ENCODE peak calls at places on chromosome 11, in six cellular contexts. One of them, this sample, is unnamed.

GRCh38 chr11:94636388-94636787 is 69.2 kb downstream of the PIWIL4 start:
- DNase-seq in HepG2: no peak
- DNase-seq in GM12878: no peak
- DNase-seq in H1: peak
- DNase-seq in GM12892: no peak
- DNase-seq in K562: no peak
- DNase-seq in this sample: no peak

GRCh38 chr11:83159901-83160865 is 3.3 kb downstream of the PCF11 start:
- DNase-seq in GM12878: no peak
- DNase-seq in H1: no peak
- DNase-seq in HepG2: no peak
- DNase-seq in GM12892: no peak
- DNase-seq in K562: no peak
- DNase-seq in this sample: no peak

GRCh38 chr11:35031869-35032268 is 107.1 kb upstream of the CD44 start:
- DNase-seq in GM12892: no peak
- DNase-seq in HepG2: no peak
- DNase-seq in K562: no peak
- DNase-seq in GM12878: no peak
- DNase-seq in H1: no peak
- DNase-seq in this sample: no peak

GRCh38 chr11:17714356-17714854 is 5.0 kb upstream of the MYOD1 start:
- DNase-seq in GM12878: no peak
- DNase-seq in HepG2: no peak
- DNase-seq in GM12892: no peak
- DNase-seq in H1: peak
- DNase-seq in K562: no peak
- DNase-seq in this sample: no peak

GRCh38 chr11:126459691-126460404 is 104.4 kb downstream of the ST3GAL4 start:
- DNase-seq in GM12878: no peak
- DNase-seq in K562: no peak
- DNase-seq in H1: no peak
- DNase-seq in HepG2: no peak
- DNase-seq in GM12892: no peak
- DNase-seq in this sample: no peak

GRCh38 chr11:2420502-2421225 is 20.1 kb downstream of the TSSC4 start:
- DNase-seq in GM12892: peak
- DNase-seq in HepG2: peak
- DNase-seq in H1: peak
- DNase-seq in GM12878: no peak
- DNase-seq in K562: peak
- DNase-seq in this sample: peak

GRCh38 chr11:70503878-70504240 is 105.5 kb downstream of the CTTN start:
- DNase-seq in K562: no peak
- DNase-seq in H1: no peak
- DNase-seq in HepG2: no peak
- DNase-seq in GM12892: no peak
- DNase-seq in GM12878: no peak
- DNase-seq in this sample: no peak

GRCh38 chr11:94845622-94846021 is 77.5 kb downstream of the AMOTL1 start:
- DNase-seq in H1: no peak
- DNase-seq in K562: no peak
- DNase-seq in HepG2: peak
- DNase-seq in GM12878: no peak
- DNase-seq in GM12892: no peak
- DNase-seq in this sample: no peak

GRCh38 chr11:125333354-125334077 is 162.5 kb downstream of the FEZ1 start:
- DNase-seq in GM12878: no peak
- DNase-seq in H1: no peak
- DNase-seq in HepG2: no peak
- DNase-seq in GM12892: no peak
- DNase-seq in K562: no peak
- DNase-seq in this sample: no peak

GRCh38 chr11:114058026-114058706 is 1.3 kb upstream of the ZBTB16 start:
- DNase-seq in GM12878: no peak
- DNase-seq in K562: no peak
- DNase-seq in H1: peak
- DNase-seq in GM12892: no peak
- DNase-seq in HepG2: no peak
- DNase-seq in this sample: no peak

GRCh38 chr11:10846664-10847063 is 11.2 kb downstream of the ZBED5 start:
- DNase-seq in GM12878: no peak
- DNase-seq in HepG2: no peak
- DNase-seq in K562: no peak
- DNase-seq in H1: no peak
- DNase-seq in GM12892: no peak
- DNase-seq in this sample: no peak

GRCh38 chr11:17574141-17574798 is 27.2 kb downstream of the OTOG start:
- DNase-seq in K562: no peak
- DNase-seq in GM12878: no peak
- DNase-seq in GM12892: no peak
- DNase-seq in H1: peak
- DNase-seq in HepG2: no peak
- DNase-seq in this sample: no peak

GRCh38 chr11:26790738-26791137 is 68.9 kb upstream of the SLC5A12 start:
- DNase-seq in H1: no peak
- DNase-seq in K562: no peak
- DNase-seq in GM12892: no peak
- DNase-seq in GM12878: no peak
- DNase-seq in HepG2: no peak
- DNase-seq in this sample: no peak

GRCh38 chr11:27183672-27184457 is 143.2 kb downstream of the BBOX1 start:
- DNase-seq in K562: peak
- DNase-seq in H1: no peak
- DNase-seq in GM12878: peak
- DNase-seq in GM12892: no peak
- DNase-seq in HepG2: peak
- DNase-seq in this sample: peak

GRCh38 chr11:33920838-33921613 is 29.1 kb upstream of the LMO2 start:
- DNase-seq in K562: no peak
- DNase-seq in H1: no peak
- DNase-seq in GM12892: peak
- DNase-seq in GM12878: peak
- DNase-seq in HepG2: no peak
- DNase-seq in this sample: no peak

GRCh38 chr11:17184882-17185587 is 22.8 kb downstream of the PIK3C2A start:
- DNase-seq in HepG2: no peak
- DNase-seq in H1: no peak
- DNase-seq in GM12892: no peak
- DNase-seq in K562: no peak
- DNase-seq in GM12878: no peak
- DNase-seq in this sample: no peak

GRCh38 chr11:68810164-68810563 is 31.6 kb downstream of the CPT1A start:
- DNase-seq in HepG2: no peak
- DNase-seq in K562: no peak
- DNase-seq in GM12892: no peak
- DNase-seq in GM12878: no peak
- DNase-seq in H1: no peak
- DNase-seq in this sample: no peak

GRCh38 chr11:12403995-12404345 is 26.6 kb downstream of the PARVA start:
- DNase-seq in GM12878: no peak
- DNase-seq in GM12892: no peak
- DNase-seq in HepG2: no peak
- DNase-seq in K562: no peak
- DNase-seq in H1: no peak
- DNase-seq in this sample: no peak

GRCh38 chr11:58863697-58864096 is 19.2 kb upstream of the GLYATL2 start:
- DNase-seq in H1: no peak
- DNase-seq in HepG2: no peak
- DNase-seq in K562: no peak
- DNase-seq in GM12878: no peak
- DNase-seq in GM12892: no peak
- DNase-seq in this sample: no peak

GRCh38 chr11:41031571-41032060 is 427.8 kb downstream of the LRRC4C start:
- DNase-seq in K562: no peak
- DNase-seq in HepG2: no peak
- DNase-seq in GM12892: no peak
- DNase-seq in GM12878: no peak
- DNase-seq in H1: no peak
- DNase-seq in this sample: no peak

GRCh38 chr11:47469411-47470179 is 20.7 kb upstream of the RAPSN start:
- DNase-seq in K562: no peak
- DNase-seq in HepG2: no peak
- DNase-seq in H1: no peak
- DNase-seq in GM12892: no peak
- DNase-seq in GM12878: no peak
- DNase-seq in this sample: no peak

DNA sequence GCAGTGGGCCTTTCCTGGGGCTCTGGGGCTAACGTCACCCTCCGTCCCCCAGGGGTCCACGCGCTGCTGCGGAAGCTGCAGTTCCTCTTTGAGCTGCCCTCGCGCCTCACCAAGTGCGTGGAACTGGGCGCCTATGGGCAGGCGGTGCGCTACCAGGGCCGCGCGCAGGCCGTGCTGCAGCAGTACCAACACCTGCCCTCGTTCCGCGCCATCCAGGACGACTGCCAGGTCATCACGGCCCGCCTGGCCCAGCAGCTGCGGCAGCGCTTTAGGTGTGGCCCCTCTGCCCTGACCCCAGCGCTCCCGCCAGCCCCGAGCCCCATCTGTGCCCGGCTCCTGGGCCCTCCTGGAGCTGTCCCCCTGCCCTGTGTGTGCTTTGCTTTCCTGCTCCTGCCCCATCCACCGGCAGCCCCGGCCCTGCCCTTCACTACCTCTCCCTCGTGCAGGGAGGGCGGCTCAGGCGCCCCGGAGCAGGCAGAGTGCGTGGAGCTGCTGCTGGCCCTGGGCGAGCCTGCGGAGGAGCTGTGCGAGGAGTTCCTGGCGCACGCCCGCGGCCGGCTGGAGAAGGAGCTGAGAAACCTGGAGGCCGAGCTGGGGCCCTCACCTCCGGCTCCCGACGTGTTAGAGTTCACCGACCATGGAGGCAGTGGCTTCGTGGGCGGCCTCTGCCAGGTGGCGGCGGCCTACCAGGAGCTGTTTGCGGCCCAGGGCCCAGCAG is 3.8 kb upstream of the TM7SF2 start:
- DNase-seq in K562: no peak
- DNase-seq in HepG2: no peak
- DNase-seq in H1: no peak
- DNase-seq in GM12892: no peak
- DNase-seq in GM12878: no peak
- DNase-seq in this sample: no peak
- TF ChIP-seq POLR2A in K562: no peak
- TF ChIP-seq POLR2A in HepG2: no peak
- TF ChIP-seq POLR2A in H1: no peak
- TF ChIP-seq POLR2A in GM12892: no peak
- TF ChIP-seq POLR2A in GM12878: no peak
- TF ChIP-seq POLR2A in this sample: no peak

GRCh38 chr11:14148653-14149273 is 186.2 kb downstream of the SPON1 start:
- DNase-seq in H1: no peak
- DNase-seq in GM12892: no peak
- DNase-seq in GM12878: no peak
- DNase-seq in HepG2: peak
- DNase-seq in K562: no peak
- DNase-seq in this sample: no peak
- TF ChIP-seq TAF1 in H1: no peak
- TF ChIP-seq TAF1 in GM12892: no peak
- TF ChIP-seq TAF1 in GM12878: no peak
- TF ChIP-seq TAF1 in HepG2: no peak
- TF ChIP-seq TAF1 in K562: no peak
- TF ChIP-seq TAF1 in this sample: no peak

DNA sequence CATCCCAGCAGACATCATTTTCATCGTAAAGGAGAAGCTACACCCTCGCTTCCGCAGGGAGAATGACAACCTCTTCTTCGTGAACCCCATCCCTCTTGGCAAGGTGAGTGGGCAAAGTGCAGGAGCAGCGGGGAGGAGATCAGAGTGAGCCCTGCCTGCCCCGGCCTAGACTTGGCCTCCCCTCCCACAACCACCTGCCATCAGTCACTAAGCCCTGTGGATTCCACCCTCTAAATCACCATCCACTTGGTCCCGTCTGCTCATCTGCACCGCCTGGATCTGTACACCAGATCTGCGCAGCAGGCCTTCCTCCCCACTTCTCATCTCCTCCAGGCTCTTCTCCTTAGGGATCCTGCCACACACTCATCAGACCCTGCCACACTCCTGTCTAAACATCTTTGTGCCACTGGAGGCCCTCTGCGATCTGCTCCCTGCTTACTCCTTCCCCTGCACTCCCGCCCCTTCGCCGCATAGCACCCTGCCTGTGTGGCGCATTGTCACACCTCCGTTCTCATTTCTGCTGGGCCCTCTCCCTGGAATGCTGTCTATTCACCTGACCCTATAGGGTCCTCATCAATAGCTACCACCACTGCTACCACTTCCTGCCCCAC is 14.2 kb downstream of the UCP2 start:
- DNase-seq in HepG2: no peak
- DNase-seq in H1: no peak
- DNase-seq in GM12892: no peak
- DNase-seq in GM12878: no peak
- DNase-seq in K562: no peak
- DNase-seq in this sample: no peak
- TF ChIP-seq POLR2AphosphoS5 in HepG2: no peak
- TF ChIP-seq POLR2AphosphoS5 in H1: no peak
- TF ChIP-seq POLR2AphosphoS5 in GM12892: no peak
- TF ChIP-seq POLR2AphosphoS5 in GM12878: no peak
- TF ChIP-seq POLR2AphosphoS5 in K562: no peak
- TF ChIP-seq POLR2AphosphoS5 in this sample: no peak

GRCh38 chr11:1112351-1113191 is 37.9 kb downstream of the MUC2 start:
- DNase-seq in GM12892: no peak
- DNase-seq in HepG2: no peak
- DNase-seq in K562: peak
- DNase-seq in H1: no peak
- DNase-seq in GM12878: no peak
- DNase-seq in this sample: no peak
- TF ChIP-seq POLR2A in GM12892: no peak
- TF ChIP-seq POLR2A in HepG2: no peak
- TF ChIP-seq POLR2A in K562: no peak
- TF ChIP-seq POLR2A in H1: no peak
- TF ChIP-seq POLR2A in GM12878: no peak
- TF ChIP-seq POLR2A in this sample: no peak

DNA sequence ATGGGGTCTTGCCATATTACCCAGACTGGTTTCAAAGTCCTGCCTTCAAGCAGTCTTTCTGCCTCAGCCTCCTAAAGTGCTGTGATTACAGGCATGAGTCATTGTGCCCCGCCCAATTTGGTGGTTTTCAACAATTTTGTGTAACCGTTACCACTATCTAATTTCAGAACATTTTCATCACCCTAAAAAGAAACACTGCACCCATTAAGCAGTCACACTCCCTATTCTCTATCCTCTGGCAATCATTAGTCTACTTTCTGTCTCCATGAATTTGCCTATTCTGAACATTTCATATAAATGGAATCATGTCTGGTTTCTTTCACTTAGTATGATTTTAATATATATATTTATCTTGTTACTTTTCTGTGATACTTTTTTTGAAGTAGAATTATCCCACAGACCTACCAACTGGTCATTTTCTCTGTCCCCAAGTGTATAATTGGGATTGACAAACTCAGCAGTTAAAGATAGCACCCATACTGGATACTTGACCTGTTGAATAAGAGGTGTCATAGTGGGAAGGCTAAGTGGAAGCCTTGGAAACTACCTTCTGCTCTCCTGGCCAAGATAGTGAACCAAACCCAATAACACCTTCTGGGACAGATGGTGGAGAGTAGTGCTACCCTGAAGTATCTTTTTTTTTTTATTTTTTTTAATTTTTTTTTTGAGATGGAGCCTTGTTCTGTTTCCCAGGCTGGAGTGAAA is 64.8 kb downstream of the STIM1 start:
- DNase-seq in GM12892: no peak
- DNase-seq in K562: peak
- DNase-seq in HepG2: no peak
- DNase-seq in GM12878: peak
- DNase-seq in H1: no peak
- DNase-seq in this sample: no peak
- TF ChIP-seq TAF1 in GM12892: no peak
- TF ChIP-seq TAF1 in K562: no peak
- TF ChIP-seq TAF1 in HepG2: no peak
- TF ChIP-seq TAF1 in GM12878: no peak
- TF ChIP-seq TAF1 in H1: no peak
- TF ChIP-seq TAF1 in this sample: no peak

GRCh38 chr11:62444271-62444833 is 25.5 kb downstream of the SCGB1A1 start:
- DNase-seq in HepG2: no peak
- DNase-seq in GM12892: peak
- DNase-seq in H1: no peak
- DNase-seq in K562: no peak
- DNase-seq in GM12878: peak
- DNase-seq in this sample: no peak
- TF ChIP-seq POLR2AphosphoS5 in HepG2: no peak
- TF ChIP-seq POLR2AphosphoS5 in GM12892: no peak
- TF ChIP-seq POLR2AphosphoS5 in H1: no peak
- TF ChIP-seq POLR2AphosphoS5 in K562: no peak
- TF ChIP-seq POLR2AphosphoS5 in GM12878: no peak
- TF ChIP-seq POLR2AphosphoS5 in this sample: no peak